ENCODE peak calls at places on chromosomes 7 and 10, in nine cellular contexts. I, J, S, N, G, T, A, P and W are unnamed samples.

GRCh38 chr10:99595770-99596465 is 24.3 kb downstream of the SLC25A28 start:
- DNase-seq in I (no peak), J (no peak), S (no peak), N (no peak), G (no peak), T (no peak), A (no peak), P (no peak), W (no peak)

GRCh38 chr10:17175551-17175950 is 25.9 kb downstream of the TRDMT1 start:
- DNase-seq in I (no peak), J (no peak), S (no peak), N (no peak), G (peak), T (peak), A (peak), P (no peak), W (no peak)

GRCh38 chr10:49624629-49625028 is 10.8 kb downstream of the CHAT start:
- DNase-seq in I (no peak), J (no peak), S (no peak), N (no peak), G (no peak), T (no peak), A (no peak), P (no peak), W (no peak)

GRCh38 chr7:18570890-18571478 is 75.4 kb downstream of the HDAC9 start:
- DNase-seq in I (no peak), J (peak), S (peak), N (no peak), G (peak), T (peak), A (peak), P (no peak), W (no peak)

GRCh38 chr7:83550100-83550499 is 98.8 kb downstream of the SEMA3E start:
- DNase-seq in I (no peak), J (peak), S (no peak), N (no peak), G (peak), T (peak), A (peak), P (no peak), W (no peak)

GRCh38 chr10:61899997-61900828 is 1.3 kb upstream of the ARID5B start:
- DNase-seq in I (peak), J (peak), S (peak), N (peak), G (peak), T (peak), A (peak), P (peak), W (peak)

GRCh38 chr7:114822131-114822530 is 99.8 kb upstream of the MDFIC start:
- DNase-seq in I (no peak), J (no peak), S (no peak), N (no peak), G (no peak), T (no peak), A (no peak), P (no peak), W (no peak)

GRCh38 chr10:33876547-33877400 is 542.3 kb upstream of the NRP1 start:
- DNase-seq in I (no peak), J (peak), S (no peak), N (no peak), G (no peak), T (peak), A (no peak), P (no peak), W (peak)

GRCh38 chr10:100656479-100656878 is 88.9 kb upstream of the PAX2 start:
- DNase-seq in I (peak), J (peak), S (peak), N (no peak), G (no peak), T (no peak), A (peak), P (no peak), W (no peak)

GRCh38 chr7:108136191-108136581 is 6.0 kb upstream of the LAMB4 start:
- DNase-seq in I (no peak), J (peak), S (no peak), N (no peak), G (no peak), T (no peak), A (no peak), P (no peak), W (no peak)

GRCh38 chr7:13126347-13126746 is 438.9 kb downstream of the ARL4A start:
- DNase-seq in I (no peak), J (no peak), S (no peak), N (no peak), G (no peak), T (no peak), A (no peak), P (no peak), W (no peak)

GRCh38 chr10:60490013-60490412 is 100.3 kb upstream of the ANK3 start:
- DNase-seq in I (no peak), J (no peak), S (no peak), N (no peak), G (no peak), T (peak), A (peak), P (no peak), W (no peak)

GRCh38 chr7:3688842-3689241 is 387.8 kb downstream of the SDK1 start:
- DNase-seq in I (no peak), J (no peak), S (no peak), N (no peak), G (no peak), T (no peak), A (no peak), P (no peak), W (no peak)

GRCh38 chr10:96585726-96586418 is 940 bp downstream of the TM9SF3 start:
- DNase-seq in I (peak), J (peak), S (no peak), N (no peak), G (no peak), T (peak), A (no peak), P (peak), W (no peak)

GRCh38 chr7:85186521-85187241 is at the start of gene SEMA3D:
- DNase-seq in I (peak), J (peak), S (peak), N (peak), G (peak), T (peak), A (peak), P (peak), W (peak)

GRCh38 chr10:92024700-92025099 is 101.1 kb downstream of the BTAF1 start:
- DNase-seq in I (no peak), J (no peak), S (no peak), N (no peak), G (peak), T (peak), A (no peak), P (no peak), W (no peak)

GRCh38 chr7:159113056-159113455 is 31.6 kb downstream of the VIPR2 start:
- DNase-seq in I (no peak), J (no peak), S (no peak), N (no peak), G (no peak), T (no peak), A (no peak), P (no peak), W (no peak)

GRCh38 chr10:97274828-97275227 is 17.6 kb downstream of the ARHGAP19 start:
- DNase-seq in I (no peak), J (no peak), S (no peak), N (no peak), G (no peak), T (no peak), A (no peak), P (no peak), W (no peak)

GRCh38 chr7:28107960-28108359 is 72.6 kb downstream of the JAZF1 start:
- DNase-seq in I (no peak), J (no peak), S (no peak), N (no peak), G (peak), T (peak), A (peak), P (no peak), W (no peak)

GRCh38 chr7:150476285-150476684 is 25.9 kb downstream of the GIMAP8 start:
- DNase-seq in I (no peak), J (no peak), S (no peak), N (no peak), G (no peak), T (no peak), A (no peak), P (no peak), W (no peak)